ENCODE peak calls at places on chromosomes 3 and 15, in five cellular contexts. R is Karpas-422, T is choroid plexus epithelial cell, Z is dorsolateral prefrontal cortex, L is activated T-cell treated with anti-CD3 and anti-CD28 coated beads for 1 hour. I is an unnamed sample.

GRCh38 chr3:156516284-156516683 is 38.6 kb downstream of the SSR3 start:
- DNase-seq in R (no peak), T (no peak), L (no peak), Z (no peak), I (no peak)

GRCh38 chr3:66763294-66763693 is 234.8 kb upstream of the KBTBD8 start:
- DNase-seq in L (no peak), T (peak; percentile 39), R (no peak), Z (no peak), I (no peak)

GRCh38 chr3:124565013-124565412 is 165.2 kb upstream of the UMPS start:
- DNase-seq in T (peak; percentile 81), R (peak; percentile 80), Z (peak; percentile 36), L (peak; percentile 24), I (no peak)

GRCh38 chr15:75809986-75810750 is 33.1 kb upstream of the UBE2Q2 start:
- DNase-seq in Z (no peak), T (peak; percentile 47), L (no peak), R (peak; percentile 68), I (no peak)

GRCh38 chr3:27423463-27423862 is 54.3 kb upstream of the NEK10 start:
- DNase-seq in R (no peak), T (peak; percentile 83), Z (no peak), L (no peak), I (no peak)

GRCh38 chr15:58529041-58529440 is 97.2 kb downstream of the LIPC start:
- DNase-seq in L (no peak), Z (no peak), R (no peak), T (no peak), I (no peak)

GRCh38 chr15:87877114-87877810 is 379.3 kb downstream of the NTRK3 start:
- DNase-seq in T (peak; percentile 87), L (no peak), R (no peak), Z (no peak), I (no peak)

GRCh38 chr3:28053759-28054158 is 187.7 kb upstream of the CMC1 start:
- DNase-seq in L (no peak), Z (no peak), T (peak; percentile 35), R (no peak), I (no peak)

GRCh38 chr3:151969026-151969658 is 95.7 kb downstream of the SUCNR1 start:
- DNase-seq in R (no peak), L (no peak), T (no peak), Z (no peak), I (no peak)

GRCh38 chr3:35739964-35740527 is 100.7 kb downstream of the ARPP21 start:
- DNase-seq in T (no peak), R (peak; percentile 54), Z (no peak), L (no peak), I (no peak)

GRCh38 chr3:29764603-29765254 is 483.9 kb downstream of the RBMS3 start:
- DNase-seq in L (no peak), T (peak; percentile 95), Z (no peak), R (no peak), I (peak; percentile 93)

GRCh38 chr15:40265875-40266274 is 17.0 kb downstream of the ANKRD63 start:
- DNase-seq in T (no peak), L (no peak), R (no peak), Z (no peak), I (no peak)

GRCh38 chr3:54530091-54530490 is 397.8 kb downstream of the LRTM1 start:
- DNase-seq in Z (no peak), R (no peak), T (no peak), L (no peak), I (no peak)

GRCh38 chr3:50336452-50337174 is 4.0 kb downstream of the RASSF1 start:
- DNase-seq in Z (no peak), R (no peak), L (peak; percentile 26), T (peak; percentile 44), I (no peak)

GRCh38 chr3:48119495-48120193 is 68.6 kb downstream of the CDC25A start:
- DNase-seq in Z (no peak), L (no peak), T (peak; percentile 60), R (no peak), I (no peak)

GRCh38 chr3:108879915-108880314 is 57.3 kb downstream of the TRAT1 start:
- DNase-seq in Z (no peak), R (peak; percentile 45), T (no peak), L (no peak), I (no peak)

GRCh38 chr15:101559938-101560337 is 70.4 kb upstream of the PCSK6 start:
- DNase-seq in Z (no peak), R (peak; percentile 51), T (no peak), L (no peak), I (no peak)

GRCh38 chr3:13189639-13190375 is 116.6 kb upstream of the IQSEC1 start:
- DNase-seq in Z (no peak), T (peak; percentile 14), L (no peak), R (no peak), I (peak; percentile 2)

GRCh38 chr3:115068799-115069198 is 78.3 kb downstream of the ZBTB20 start:
- DNase-seq in L (no peak), T (peak; percentile 19), Z (no peak), R (no peak), I (no peak)

GRCh38 chr3:34108976-34109375 is 310.5 kb downstream of the PDCD6IP start:
- DNase-seq in L (no peak), Z (no peak), R (no peak), T (no peak), I (no peak)

GRCh38 chr3:149968216-149968615 is 2.5 kb downstream of the PFN2 start:
- DNase-seq in L (no peak), T (peak; percentile 30), R (no peak), Z (no peak), I (no peak)

GRCh38 chr15:70559840-70560239 is 203.5 kb downstream of the UACA start:
- DNase-seq in T (no peak), Z (no peak), L (no peak), R (no peak), I (no peak)

GRCh38 chr3:21573291-21573690 is 177.7 kb downstream of the ZNF385D start:
- DNase-seq in Z (no peak), L (no peak), R (no peak), T (peak; percentile 5), I (no peak)

GRCh38 chr3:69081583-69082262 is 1.6 kb upstream of the UBA3 start:
- DNase-seq in L (no peak), Z (no peak), R (no peak), T (peak; percentile 56), I (no peak)

GRCh38 chr3:194056731-194057415 is 79.1 kb upstream of the HES1 start:
- DNase-seq in L (no peak), T (no peak), R (no peak), Z (no peak), I (no peak)

GRCh38 chr3:121793078-121793477 is 41.8 kb downstream of the IQCB1 start:
- DNase-seq in Z (no peak), L (no peak), T (no peak), R (no peak), I (no peak)

GRCh38 chr3:52404391-52404790 is 40.5 kb downstream of the SEMA3G start:
- DNase-seq in L (no peak), R (no peak), T (no peak), Z (no peak), I (no peak)

GRCh38 chr3:52007291-52007690 is 11.6 kb upstream of the RPL29 start:
- DNase-seq in T (no peak), L (no peak), R (no peak), Z (no peak), I (no peak)

GRCh38 chr3:30986551-30986950 is 92.1 kb upstream of the GADL1 start:
- DNase-seq in T (no peak), L (no peak), R (no peak), Z (no peak), I (no peak)

GRCh38 chr15:79593119-79593869 is 161.2 kb downstream of the MINAR1 start:
- DNase-seq in Z (no peak), T (peak; percentile 50), L (no peak), R (peak; percentile 43), I (no peak)